ENCODE peak calls at places on chromosomes 13 and 19, in nine cellular contexts. I is mesendoderm, Q is hepatocyte, V is HepG2, T is cardiac muscle cell, L is right cardiac atrium, C is tibial artery, F is left lung, D is thoracic aorta. K is an unnamed sample. For H3K4me1 and H3K27me3, the result is how much of the 10 kb centered on the place peaks cover.

GRCh38 chr19:2608602-2608922 is 93.9 kb downstream of the GNG7 start:
- DNase-seq in I (no peak), Q (no peak), V (no peak), T (no peak), L (no peak), C (no peak), F (no peak), D (no peak), K (no peak)

GRCh38 chr13:27022571-27023311 is 148.9 kb downstream of the USP12 start:
- DNase-seq in I (peak), Q (peak), V (peak), T (peak), L (no peak), C (no peak), F (no peak), D (no peak), K (no peak)

GRCh38 chr13:69633044-69633443 is 474.6 kb upstream of the ATXN8OS start:
- DNase-seq in I (no peak), Q (no peak), V (no peak), T (no peak), L (no peak), C (no peak), F (no peak), D (no peak), K (no peak)

GRCh38 chr13:98584668-98585397 is 7.9 kb upstream of the STK24 start:
- DNase-seq in I (no peak), Q (no peak), V (no peak), T (no peak), L (no peak), C (no peak), F (no peak), D (no peak), K (no peak)

GRCh38 chr13:108190897-108191296 is 24.4 kb downstream of the LIG4 start:
- DNase-seq in I (no peak), Q (no peak), V (no peak), T (no peak), L (no peak), C (no peak), F (no peak), D (no peak), K (no peak)

GRCh38 chr19:42088471-42089190 is 12.7 kb downstream of the ZNF574 start:
- DNase-seq in I (no peak), Q (no peak), V (no peak), T (peak), L (no peak), C (no peak), F (no peak), D (no peak), K (no peak)

GRCh38 chr19:18119243-18120105 is 21.9 kb downstream of the MAST3 start:
- DNase-seq in I (no peak), Q (no peak), V (no peak), T (no peak), L (no peak), C (no peak), F (no peak), D (no peak), K (no peak)

GRCh38 chr13:46896346-46897138 is at the start of gene HTR2A:
- DNase-seq in I (no peak), Q (peak), V (no peak), T (peak), L (peak), C (no peak), F (peak), D (no peak), K (no peak)

GRCh38 chr13:44098559-44098958 is 218.9 kb downstream of the LACC1 start:
- DNase-seq in I (no peak), Q (no peak), V (no peak), T (no peak), L (no peak), C (no peak), F (no peak), D (no peak), K (no peak)

GRCh38 chr13:39777527-39778061 is 122.1 kb downstream of the COG6 start:
- DNase-seq in I (peak), Q (peak), V (no peak), T (peak), L (no peak), C (no peak), F (no peak), D (no peak), K (peak)

GRCh38 chr19:53612762-53613526 is 18.9 kb upstream of the DPRX start:
- DNase-seq in I (peak), Q (peak), V (peak), T (no peak), L (no peak), C (no peak), F (no peak), D (no peak), K (no peak)

GRCh38 chr19:48512504-48513288 is 1.1 kb upstream of the LMTK3 start:
- DNase-seq in I (no peak), Q (no peak), V (no peak), T (no peak), L (peak), C (no peak), F (no peak), D (no peak), K (no peak)

GRCh38 chr19:58227964-58228583 is 640 bp upstream of the ZNF544 start:
- DNase-seq in I (peak), Q (no peak), V (no peak), T (no peak), L (no peak), C (no peak), F (no peak), D (no peak), K (no peak)

GRCh38 chr19:10503002-10503789 is at the start of gene KEAP1:
- DNase-seq in I (peak), Q (peak), V (peak), T (peak), L (peak), C (peak), F (peak), D (no peak), K (peak)

GRCh38 chr13:40230833-40231266 is 435.6 kb downstream of the FOXO1 start:
- DNase-seq in I (no peak), Q (peak), V (no peak), T (peak), L (no peak), C (no peak), F (no peak), D (no peak), K (no peak)

GRCh38 chr19:28436320-28436719 is 776.6 kb downstream of the UQCRFS1 start:
- DNase-seq in I (no peak), Q (no peak), V (no peak), T (no peak), L (no peak), C (no peak), F (no peak), D (no peak), K (no peak)

GRCh38 chr13:49421391-49421790 is 22.5 kb downstream of the CAB39L start:
- DNase-seq in I (peak), Q (peak), V (peak), T (peak), L (no peak), C (no peak), F (no peak), D (no peak), K (no peak)

GRCh38 chr13:102779426-102780159 is 6.0 kb upstream of the TEX30 start:
- DNase-seq in I (no peak), Q (no peak), V (no peak), T (peak), L (no peak), C (no peak), F (no peak), D (no peak), K (no peak)

GRCh38 chr19:40262422-40262821 is 22.7 kb downstream of the AKT2 start:
- DNase-seq in I (no peak), Q (no peak), V (no peak), T (no peak), L (no peak), C (no peak), F (no peak), D (no peak), K (no peak)

GRCh38 chr19:5953034-5953589 is 24.8 kb downstream of the RANBP3 start:
- DNase-seq in I (no peak), Q (no peak), V (no peak), T (no peak), L (no peak), C (no peak), F (no peak), D (no peak), K (no peak)

GRCh38 chr19:5952193-5953033 is 25.5 kb downstream of the RANBP3 start:
- DNase-seq in I (peak), Q (no peak), V (no peak), T (no peak), L (peak), C (no peak), F (no peak), D (no peak), K (no peak)

GRCh38 chr19:5955638-5955935 is 22.4 kb downstream of the RANBP3 start:
- DNase-seq in I (no peak), Q (no peak), V (no peak), T (peak), L (no peak), C (no peak), F (no peak), D (no peak), K (no peak)

GRCh38 chr19:5954293-5954692 is 23.6 kb downstream of the RANBP3 start:
- DNase-seq in I (no peak), Q (no peak), V (no peak), T (no peak), L (no peak), C (no peak), F (no peak), D (no peak), K (no peak)

GRCh38 chr19:5953680-5954213 is 24.2 kb downstream of the RANBP3 start:
- DNase-seq in I (no peak), Q (no peak), V (no peak), T (no peak), L (peak), C (no peak), F (no peak), D (no peak), K (peak)
- H3K4me1 ChIP-seq in I (under half), Q (half or more), V (half or more), T (half or more), L (under half), C (half or more), F (half or more), D (under half), K (under half)

GRCh38 chr19:45780448-45781281 is 1.6 kb downstream of the DMPK start:
- DNase-seq in I (no peak), Q (no peak), V (peak), T (no peak), L (no peak), C (peak), F (no peak), D (no peak), K (no peak)
- H3K4me3 ChIP-seq in I (no peak), Q (no peak), V (no peak), T (no peak), L (peak), C (peak), F (no peak), D (peak), K (no peak)

DNA sequence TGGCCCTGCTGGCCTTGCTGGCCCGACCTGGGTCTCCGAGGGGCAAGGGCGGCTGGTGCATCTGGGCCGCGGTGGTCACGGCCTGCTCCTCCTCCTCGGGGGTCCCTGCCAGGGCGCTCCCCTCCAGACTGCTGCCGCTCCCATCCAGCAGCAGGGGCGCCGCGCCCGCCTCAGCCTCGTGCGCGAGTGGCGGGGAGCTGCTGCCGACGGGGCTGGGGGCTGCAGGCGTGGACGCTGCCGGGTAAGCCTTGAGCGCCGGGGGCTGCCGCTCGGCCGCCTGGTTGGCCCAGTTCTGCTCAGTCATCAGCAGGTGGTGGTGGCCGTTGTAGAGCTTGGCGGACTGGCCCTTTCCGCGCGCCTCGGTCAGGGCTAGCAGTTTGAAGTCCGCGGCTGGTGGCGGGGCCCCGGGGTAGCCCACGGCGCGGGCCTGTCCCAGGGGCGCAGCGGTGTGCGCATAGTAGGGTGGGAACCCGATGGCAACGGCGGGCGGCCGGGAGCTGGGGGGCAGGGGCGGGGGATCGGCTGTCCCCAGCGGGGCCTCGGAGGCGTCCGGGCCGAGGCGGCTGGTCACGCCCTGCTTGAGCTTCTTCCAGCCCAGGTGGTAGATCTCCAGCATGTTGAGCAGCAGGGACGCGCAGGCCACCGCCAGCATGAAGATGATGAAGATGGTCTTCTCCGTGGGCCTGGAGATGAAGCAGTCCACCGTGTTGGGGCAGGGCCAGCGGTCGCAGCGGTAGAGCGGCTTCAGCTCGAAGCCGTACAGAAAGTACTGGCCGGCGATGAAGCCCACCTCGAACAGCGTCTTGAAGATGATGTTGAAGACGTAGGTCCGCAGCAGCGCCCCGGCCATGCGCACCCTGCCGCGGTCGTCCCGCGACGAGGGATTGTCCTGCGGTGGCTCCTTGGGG is 18.6 kb downstream of the GJA3 start:
- DNase-seq in I (no peak), Q (no peak), V (no peak), T (no peak), L (peak), C (no peak), F (peak), D (no peak), K (no peak)
- H3K27me3 ChIP-seq in I (under half), Q (under half), V (under half), T (under half), L (under half), C (under half), F (under half), D (under half), K (under half)

GRCh38 chr19:3683866-3684816 is 16.1 kb downstream of the PIP5K1C start:
- DNase-seq in I (peak), Q (no peak), V (no peak), T (peak), L (peak), C (no peak), F (peak), D (no peak), K (no peak)

GRCh38 chr19:3683405-3683865 is 16.8 kb downstream of the PIP5K1C start:
- DNase-seq in I (peak), Q (peak), V (no peak), T (peak), L (peak), C (no peak), F (no peak), D (no peak), K (no peak)

GRCh38 chr19:3682741-3683404 is 17.4 kb downstream of the PIP5K1C start:
- DNase-seq in I (peak), Q (peak), V (no peak), T (peak), L (peak), C (no peak), F (peak), D (no peak), K (no peak)

GRCh38 chr19:3680939-3681338 is 19.3 kb downstream of the PIP5K1C start:
- DNase-seq in I (no peak), Q (no peak), V (no peak), T (no peak), L (no peak), C (no peak), F (no peak), D (no peak), K (no peak)

DNA sequence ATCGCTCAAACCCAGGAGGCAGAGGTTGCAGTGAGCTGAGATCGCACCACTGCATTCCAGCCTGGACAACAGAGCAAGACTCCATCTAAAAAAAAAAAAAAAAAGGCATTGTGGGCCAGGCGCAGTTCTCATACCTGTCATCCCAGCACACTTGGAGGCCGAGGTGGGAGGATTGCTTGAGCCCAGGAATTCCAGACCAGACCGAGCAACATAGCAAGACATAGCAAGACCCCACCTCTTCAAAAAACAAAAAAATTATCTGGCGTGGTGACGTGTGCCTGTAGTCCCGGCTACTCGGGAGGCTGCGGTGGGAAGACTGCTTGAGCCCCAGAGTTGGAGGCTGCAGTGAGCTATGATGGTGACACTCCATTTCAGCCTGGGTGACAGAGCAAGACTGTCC is 18.0 kb downstream of the PIP5K1C start:
- DNase-seq in I (no peak), Q (no peak), V (no peak), T (no peak), L (no peak), C (no peak), F (no peak), D (no peak), K (no peak)
- H3K4me1 ChIP-seq in I (under half), Q (under half), V (under half), T (under half), L (under half), C (half or more), F (under half), D (under half), K (under half)